ENCODE peak calls at places on chromosomes 12 and 14, in six cellular contexts. One of them, this sample, is unnamed.

GRCh38 chr14:54395716-54396115 is 1.1 kb upstream of the CDKN3 start:
- DNase-seq in MV-4-11: no peak
- DNase-seq in hippocampal formation: no peak
- DNase-seq in GM13976: no peak
- DNase-seq in WTC11: no peak
- DNase-seq in cardiac fibroblast: no peak
- DNase-seq in this sample: no peak

GRCh38 chr12:108525681-108526080 is 10.6 kb downstream of the FICD start:
- DNase-seq in GM13976: no peak
- DNase-seq in cardiac fibroblast: peak
- DNase-seq in MV-4-11: no peak
- DNase-seq in WTC11: no peak
- DNase-seq in hippocampal formation: no peak
- DNase-seq in this sample: no peak

GRCh38 chr12:87348071-87348470 is 681.1 kb downstream of the C12orf50 start:
- DNase-seq in cardiac fibroblast: no peak
- DNase-seq in GM13976: no peak
- DNase-seq in hippocampal formation: no peak
- DNase-seq in WTC11: no peak
- DNase-seq in MV-4-11: no peak
- DNase-seq in this sample: no peak

GRCh38 chr12:131642101-131642540 is 68.8 kb upstream of the SFSWAP start:
- DNase-seq in cardiac fibroblast: no peak
- DNase-seq in WTC11: no peak
- DNase-seq in hippocampal formation: no peak
- DNase-seq in MV-4-11: no peak
- DNase-seq in GM13976: peak
- DNase-seq in this sample: no peak

GRCh38 chr12:53071591-53072551 is 7.3 kb downstream of the SPRYD3 start:
- DNase-seq in GM13976: no peak
- DNase-seq in hippocampal formation: no peak
- DNase-seq in WTC11: no peak
- DNase-seq in cardiac fibroblast: peak
- DNase-seq in MV-4-11: no peak
- DNase-seq in this sample: peak

GRCh38 chr12:107125833-107126232 is 32.5 kb upstream of the CRY1 start:
- DNase-seq in GM13976: no peak
- DNase-seq in MV-4-11: no peak
- DNase-seq in cardiac fibroblast: no peak
- DNase-seq in WTC11: no peak
- DNase-seq in hippocampal formation: no peak
- DNase-seq in this sample: no peak

GRCh38 chr12:117875652-117876491 is 92.9 kb downstream of the KSR2 start:
- DNase-seq in cardiac fibroblast: peak
- DNase-seq in MV-4-11: no peak
- DNase-seq in GM13976: peak
- DNase-seq in hippocampal formation: peak
- DNase-seq in WTC11: peak
- DNase-seq in this sample: peak

GRCh38 chr14:99865408-99865807 is 72.2 kb downstream of the EML1 start:
- DNase-seq in cardiac fibroblast: no peak
- DNase-seq in WTC11: no peak
- DNase-seq in GM13976: no peak
- DNase-seq in MV-4-11: no peak
- DNase-seq in hippocampal formation: no peak
- DNase-seq in this sample: no peak

GRCh38 chr12:48813464-48814312 is 4.6 kb upstream of the CACNB3 start:
- DNase-seq in MV-4-11: no peak
- DNase-seq in GM13976: peak
- DNase-seq in WTC11: peak
- DNase-seq in cardiac fibroblast: peak
- DNase-seq in hippocampal formation: no peak
- DNase-seq in this sample: peak

GRCh38 chr12:54294152-54294913 is 6.5 kb downstream of the NFE2 start:
- DNase-seq in MV-4-11: peak
- DNase-seq in cardiac fibroblast: peak
- DNase-seq in WTC11: peak
- DNase-seq in hippocampal formation: peak
- DNase-seq in GM13976: peak
- DNase-seq in this sample: peak

GRCh38 chr12:89710873-89711179 is 2.2 kb upstream of the ATP2B1 start:
- DNase-seq in WTC11: no peak
- DNase-seq in hippocampal formation: no peak
- DNase-seq in cardiac fibroblast: no peak
- DNase-seq in GM13976: no peak
- DNase-seq in MV-4-11: no peak
- DNase-seq in this sample: no peak

GRCh38 chr12:52380271-52380694 is 5.2 kb downstream of the KRT84 start:
- DNase-seq in MV-4-11: peak
- DNase-seq in cardiac fibroblast: peak
- DNase-seq in GM13976: no peak
- DNase-seq in WTC11: peak
- DNase-seq in hippocampal formation: peak
- DNase-seq in this sample: peak

GRCh38 chr12:78035913-78036658 is 205.4 kb downstream of the NAV3 start:
- DNase-seq in cardiac fibroblast: no peak
- DNase-seq in hippocampal formation: peak
- DNase-seq in MV-4-11: peak
- DNase-seq in WTC11: no peak
- DNase-seq in GM13976: no peak
- DNase-seq in this sample: peak

GRCh38 chr12:128844031-128844635 is 9.1 kb upstream of the GLT1D1 start:
- DNase-seq in WTC11: peak
- DNase-seq in cardiac fibroblast: no peak
- DNase-seq in hippocampal formation: no peak
- DNase-seq in MV-4-11: peak
- DNase-seq in GM13976: peak
- DNase-seq in this sample: peak

GRCh38 chr14:53306926-53307325 is 153.8 kb upstream of the DDHD1 start:
- DNase-seq in cardiac fibroblast: no peak
- DNase-seq in WTC11: no peak
- DNase-seq in MV-4-11: no peak
- DNase-seq in GM13976: no peak
- DNase-seq in hippocampal formation: peak
- DNase-seq in this sample: peak

GRCh38 chr12:2894961-2895360 is 4.3 kb downstream of the TULP3 start:
- DNase-seq in cardiac fibroblast: no peak
- DNase-seq in MV-4-11: no peak
- DNase-seq in hippocampal formation: no peak
- DNase-seq in GM13976: no peak
- DNase-seq in WTC11: no peak
- DNase-seq in this sample: peak

GRCh38 chr12:122004633-122005071 is 17.0 kb upstream of the BCL7A start:
- DNase-seq in MV-4-11: no peak
- DNase-seq in hippocampal formation: no peak
- DNase-seq in WTC11: no peak
- DNase-seq in GM13976: no peak
- DNase-seq in cardiac fibroblast: no peak
- DNase-seq in this sample: no peak

GRCh38 chr12:101050631-101051030 is 159.4 kb downstream of the SLC5A8 start:
- DNase-seq in cardiac fibroblast: no peak
- DNase-seq in GM13976: no peak
- DNase-seq in MV-4-11: no peak
- DNase-seq in hippocampal formation: no peak
- DNase-seq in WTC11: no peak
- DNase-seq in this sample: no peak

GRCh38 chr14:104659146-104659545 is 30.3 kb upstream of the INF2 start:
- DNase-seq in hippocampal formation: no peak
- DNase-seq in WTC11: no peak
- DNase-seq in MV-4-11: no peak
- DNase-seq in cardiac fibroblast: no peak
- DNase-seq in GM13976: no peak
- DNase-seq in this sample: no peak

GRCh38 chr12:121590476-121591143 is 9.8 kb upstream of the KDM2B start:
- DNase-seq in WTC11: no peak
- DNase-seq in hippocampal formation: no peak
- DNase-seq in GM13976: peak
- DNase-seq in MV-4-11: no peak
- DNase-seq in cardiac fibroblast: no peak
- DNase-seq in this sample: peak

GRCh38 chr14:51293149-51293925 is 53.3 kb downstream of the TMX1 start:
- DNase-seq in WTC11: no peak
- DNase-seq in MV-4-11: no peak
- DNase-seq in cardiac fibroblast: peak
- DNase-seq in hippocampal formation: no peak
- DNase-seq in GM13976: no peak
- DNase-seq in this sample: no peak

GRCh38 chr12:122981587-122982493 is 1.4 kb downstream of the ARL6IP4 start:
- DNase-seq in hippocampal formation: no peak
- DNase-seq in MV-4-11: peak
- DNase-seq in WTC11: no peak
- DNase-seq in cardiac fibroblast: no peak
- DNase-seq in GM13976: no peak
- DNase-seq in this sample: no peak

GRCh38 chr12:257521-258321 is 4.9 kb downstream of the SLC6A13 start:
- DNase-seq in GM13976: no peak
- DNase-seq in cardiac fibroblast: no peak
- DNase-seq in WTC11: no peak
- DNase-seq in MV-4-11: no peak
- DNase-seq in hippocampal formation: no peak
- DNase-seq in this sample: no peak

GRCh38 chr12:53078425-53079225 is 565 bp downstream of the SPRYD3 start:
- DNase-seq in MV-4-11: no peak
- DNase-seq in cardiac fibroblast: peak
- DNase-seq in WTC11: no peak
- DNase-seq in hippocampal formation: no peak
- DNase-seq in GM13976: no peak
- DNase-seq in this sample: no peak

GRCh38 chr14:97712471-97712870 is 915.3 kb downstream of the VRK1 start:
- DNase-seq in MV-4-11: no peak
- DNase-seq in GM13976: no peak
- DNase-seq in WTC11: no peak
- DNase-seq in cardiac fibroblast: no peak
- DNase-seq in hippocampal formation: no peak
- DNase-seq in this sample: no peak

GRCh38 chr12:53204351-53204750 is 2.7 kb downstream of the ITGB7 start:
- DNase-seq in GM13976: no peak
- DNase-seq in cardiac fibroblast: no peak
- DNase-seq in MV-4-11: peak
- DNase-seq in hippocampal formation: no peak
- DNase-seq in WTC11: no peak
- DNase-seq in this sample: no peak

GRCh38 chr12:130335517-130336392 is 1.9 kb upstream of the PIWIL1 start:
- DNase-seq in cardiac fibroblast: peak
- DNase-seq in WTC11: no peak
- DNase-seq in MV-4-11: peak
- DNase-seq in GM13976: peak
- DNase-seq in hippocampal formation: peak
- DNase-seq in this sample: peak

GRCh38 chr14:78688503-78688902 is 518.3 kb downstream of the NRXN3 start:
- DNase-seq in GM13976: no peak
- DNase-seq in hippocampal formation: no peak
- DNase-seq in cardiac fibroblast: no peak
- DNase-seq in MV-4-11: no peak
- DNase-seq in WTC11: no peak
- DNase-seq in this sample: no peak

GRCh38 chr12:122894173-122895121 is 1.5 kb downstream of the VPS37B start:
- DNase-seq in GM13976: no peak
- DNase-seq in hippocampal formation: no peak
- DNase-seq in MV-4-11: no peak
- DNase-seq in cardiac fibroblast: no peak
- DNase-seq in WTC11: no peak
- DNase-seq in this sample: no peak

GRCh38 chr12:125185311-125185739 is 120.1 kb downstream of the AACS start:
- DNase-seq in WTC11: peak
- DNase-seq in MV-4-11: no peak
- DNase-seq in GM13976: no peak
- DNase-seq in hippocampal formation: no peak
- DNase-seq in cardiac fibroblast: no peak
- DNase-seq in this sample: peak

GRCh38 chr12:39592295-39592694 is 27.3 kb downstream of the ABCD2 start:
- DNase-seq in WTC11: no peak
- DNase-seq in hippocampal formation: no peak
- DNase-seq in GM13976: no peak
- DNase-seq in cardiac fibroblast: no peak
- DNase-seq in MV-4-11: no peak
- DNase-seq in this sample: no peak

This sample was measured in neural progenitor cell.